ENCODE peak calls at places on chromosomes 5 and 9, in four cellular contexts. Y is cardiac muscle cell, Q is heart left ventricle, G is hepatocyte. E is an unnamed sample.

GRCh38 chr5:66967102-66967501 is 229.5 kb downstream of the CD180 start:
- DNase-seq in Y (no peak), Q (peak; percentile 46), G (no peak), E (no peak)

GRCh38 chr9:127977877-127978647 is 2.7 kb downstream of the EEIG1 start:
- DNase-seq in Y (peak; percentile 87), Q (peak; percentile 78), G (no peak), E (peak; percentile 78)

GRCh38 chr5:126525630-126526245 is 69.3 kb downstream of the ALDH7A1 start:
- DNase-seq in Y (no peak), Q (peak; percentile 81), G (no peak), E (peak; percentile 79)

GRCh38 chr5:65482727-65483473 is 1.2 kb upstream of the ADAMTS6 start:
- DNase-seq in Y (peak; percentile 40), Q (no peak), G (peak; percentile 53), E (peak; percentile 72)

GRCh38 chr9:127945338-127945737 is 7.7 kb upstream of the DPM2 start:
- DNase-seq in Y (no peak), Q (no peak), G (no peak), E (no peak)

GRCh38 chr9:93081931-93082330 is 14.1 kb upstream of the CARD19 start:
- DNase-seq in Y (no peak), Q (no peak), G (peak; percentile 25), E (peak; percentile 3)

GRCh38 chr5:132439521-132440206 is 50.9 kb downstream of the IRF1 start:
- DNase-seq in Y (no peak), Q (peak; percentile 86), G (no peak), E (peak; percentile 40)

GRCh38 chr9:111484564-111484878 is 338 bp upstream of the ECPAS start:
- DNase-seq in Y (no peak), Q (no peak), G (no peak), E (no peak)

GRCh38 chr9:20884985-20885593 is 146.4 kb downstream of the HACD4 start:
- DNase-seq in Y (peak; percentile 45), Q (peak; percentile 36), G (peak; percentile 62), E (peak; percentile 80)

GRCh38 chr5:137876101-137876500 is 8.4 kb downstream of the MYOT start:
- DNase-seq in Y (no peak), Q (no peak), G (no peak), E (no peak)

GRCh38 chr5:160906077-160906476 is 54.1 kb upstream of the ATP10B start:
- DNase-seq in Y (no peak), Q (no peak), G (no peak), E (no peak)

GRCh38 chr5:41120600-41120999 is 49.5 kb upstream of the MROH2B start:
- DNase-seq in Y (no peak), Q (no peak), G (no peak), E (no peak)

DNA sequence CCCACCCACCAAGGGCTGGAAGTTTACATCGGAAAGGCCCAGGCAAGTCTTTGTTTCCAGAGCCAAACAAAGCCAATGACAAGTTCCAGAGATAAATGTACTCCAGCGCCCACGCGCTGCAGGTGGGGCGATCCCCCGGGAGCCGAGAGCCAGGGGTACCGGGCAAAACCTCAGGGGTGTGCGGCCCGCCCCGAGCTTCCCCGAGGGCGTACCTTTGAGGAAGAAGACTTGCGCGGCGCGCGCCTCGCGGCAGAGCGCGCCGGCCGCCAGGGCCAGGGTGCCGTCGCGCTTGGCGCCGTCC is 671 bp downstream of the DUSP1 start:
- DNase-seq in Y (no peak), Q (no peak), G (no peak), E (no peak)
- H3K27ac ChIP-seq in Y (peak overlapping the region; percentile 96), Q (peak overlapping the region; percentile 100), G (peak overlapping the region; percentile 99), E (peak overlapping the region; percentile 91)

DNA sequence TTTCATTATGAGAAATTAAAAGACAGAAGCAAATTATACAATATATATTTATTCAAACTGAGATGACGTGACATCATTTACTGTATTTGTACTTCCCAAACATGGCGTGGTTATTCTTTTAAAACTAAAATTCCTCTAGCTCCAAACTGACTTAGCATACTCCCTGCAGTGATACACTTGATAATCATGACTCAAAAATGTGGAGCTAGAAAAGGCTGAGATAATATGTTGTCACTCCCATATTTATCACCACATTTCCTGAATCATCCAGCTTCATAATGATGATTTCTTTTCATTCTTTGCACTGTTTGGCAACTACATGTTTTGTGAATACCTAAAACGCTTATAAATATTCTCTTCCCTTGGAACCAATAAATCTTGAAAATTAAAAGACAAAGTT is 341.1 kb downstream of the EBF1 start:
- DNase-seq in Y (no peak), Q (no peak), G (no peak), E (no peak)
- H3K4me3 ChIP-seq in Y (no peak overlapping the region), Q (no peak overlapping the region), G (no peak overlapping the region), E (no peak overlapping the region)

GRCh38 chr9:133114451-133114885 is 6.6 kb downstream of the RALGDS start:
- DNase-seq in Y (no peak), Q (peak; percentile 79), G (no peak), E (no peak)

GRCh38 chr9:133114886-133115603 is 6.0 kb downstream of the RALGDS start:
- DNase-seq in Y (no peak), Q (peak; percentile 27), G (no peak), E (no peak)

GRCh38 chr9:133112361-133113026 is 8.5 kb downstream of the RALGDS start:
- DNase-seq in Y (no peak), Q (peak; percentile 77), G (no peak), E (no peak)

GRCh38 chr9:133113163-133113927 is 7.7 kb downstream of the RALGDS start:
- DNase-seq in Y (no peak), Q (peak; percentile 83), G (no peak), E (no peak)

DNA sequence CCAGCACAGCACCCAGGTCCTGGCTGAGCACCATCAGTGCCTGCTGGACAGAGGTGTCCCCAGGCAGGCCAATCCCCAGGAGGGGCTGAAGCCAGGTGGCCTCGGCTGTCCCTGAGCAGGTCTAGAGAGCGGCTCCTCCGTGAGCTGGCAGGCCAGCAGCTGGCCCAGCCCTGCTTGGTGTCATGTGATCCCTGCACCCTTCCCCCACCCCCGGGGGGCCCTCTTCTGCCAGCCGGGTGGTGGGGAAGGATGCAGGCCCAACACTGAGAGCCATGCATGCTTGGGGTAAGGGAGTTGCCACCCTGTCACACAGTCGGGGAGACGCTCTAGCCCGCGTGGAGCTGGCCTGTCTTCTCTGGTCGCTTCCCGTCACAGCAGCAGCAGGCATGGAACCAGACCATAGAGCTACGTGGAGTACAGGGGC is 7.1 kb downstream of the RALGDS start:
- DNase-seq in Y (peak; percentile 72), Q (peak; percentile 47), G (peak; percentile 68), E (no peak)
- H3K27ac ChIP-seq in Y (peak overlapping the region; percentile 82), Q (peak overlapping the region; percentile 83), G (peak overlapping the region; percentile 66), E (peak overlapping the region; percentile 90)

DNA sequence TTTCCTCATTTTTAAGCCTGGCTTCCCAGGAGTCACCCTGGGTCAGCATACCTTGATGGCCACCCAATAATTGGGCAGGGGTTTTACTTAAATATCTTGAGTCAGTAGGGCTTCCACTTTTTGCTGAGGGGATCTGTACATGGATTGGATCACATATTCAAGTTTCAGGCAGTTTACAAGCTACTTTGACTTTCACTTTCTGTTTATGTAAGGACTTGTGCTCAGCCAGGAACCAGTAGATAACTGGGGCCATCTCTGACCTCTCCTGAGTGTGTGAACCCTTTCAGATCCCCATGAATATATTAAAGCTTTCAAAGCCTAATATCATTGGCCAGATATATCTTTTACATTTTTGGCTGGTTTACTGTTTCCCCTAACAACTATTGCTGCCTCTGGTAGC is 45.1 kb downstream of the SLCO6A1 start:
- DNase-seq in Y (no peak), Q (no peak), G (no peak), E (no peak)
- H3K4me3 ChIP-seq in Y (no peak overlapping the region), Q (no peak overlapping the region), G (no peak overlapping the region), E (no peak overlapping the region)

GRCh38 chr5:119515192-119515591 is 62.9 kb downstream of the HSD17B4 start:
- DNase-seq in Y (no peak), Q (no peak), G (no peak), E (no peak)
- H3K27ac ChIP-seq in Y (no peak overlapping the region), Q (no peak overlapping the region), G (no peak overlapping the region), E (no peak overlapping the region)

DNA sequence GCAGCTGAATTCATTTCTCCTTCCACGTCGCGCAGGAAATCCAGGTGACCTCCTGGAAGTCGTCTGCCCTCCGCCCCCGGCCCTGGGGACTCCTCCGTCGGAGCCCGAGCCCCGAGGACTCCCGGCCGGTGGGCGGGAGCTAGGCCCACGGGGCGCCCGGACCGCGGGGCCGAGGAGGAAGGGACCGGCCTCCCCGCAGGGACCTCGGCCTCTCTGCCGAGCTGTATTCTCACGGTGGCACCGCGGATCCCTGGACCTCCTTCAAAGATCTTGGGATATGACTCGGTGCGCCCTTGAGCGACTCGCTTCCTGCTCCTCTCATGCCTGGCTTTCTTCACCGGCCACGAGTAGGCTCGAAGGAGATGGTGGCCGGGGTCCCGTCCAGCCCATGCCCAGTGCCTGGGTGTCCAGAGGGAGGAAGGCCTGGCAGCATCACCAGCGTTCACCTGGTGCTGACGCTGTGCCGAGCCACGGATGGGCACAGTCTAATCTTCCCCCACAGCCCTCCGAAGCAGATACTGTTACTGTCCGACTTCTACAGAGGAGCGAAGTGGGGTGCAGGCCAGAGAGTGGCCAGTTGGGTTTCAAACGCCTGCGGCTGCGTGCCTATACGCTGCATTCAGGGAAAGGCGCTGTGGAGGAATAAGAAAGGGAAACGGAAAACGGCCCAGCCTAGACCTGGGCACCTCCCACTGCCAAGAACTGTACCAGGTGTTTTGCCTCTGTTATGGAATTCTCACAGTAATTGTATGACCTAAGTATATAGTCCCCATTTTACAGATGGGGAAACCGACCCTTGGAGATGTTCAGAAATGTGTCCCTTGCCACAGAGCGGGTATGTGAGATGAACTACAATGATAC is 47.3 kb downstream of the PAX5 start:
- DNase-seq in Y (no peak), Q (no peak), G (no peak), E (peak; percentile 61)
- H3K4me3 ChIP-seq in Y (peak overlapping the region; percentile 18), Q (no peak overlapping the region), G (no peak overlapping the region), E (peak overlapping the region; percentile 27)